ENCODE peak calls at places on chromosomes 5 and 9, in four cellular contexts. One of them, this sample, is unnamed.

GRCh38 chr5:152631217-152631616 is 226.1 kb upstream of the NMUR2 start:
- DNase-seq in HCT116: no peak
- DNase-seq in HepG2: no peak
- DNase-seq in SK-N-SH: no peak
- DNase-seq in this sample: no peak

GRCh38 chr9:128115187-128116103 is 12.1 kb downstream of the PTGES2 start:
- DNase-seq in HCT116: no peak
- DNase-seq in HepG2: peak
- DNase-seq in SK-N-SH: no peak
- DNase-seq in this sample: no peak

GRCh38 chr5:52690236-52690685 is 97.5 kb upstream of the ITGA1 start:
- DNase-seq in HCT116: no peak
- DNase-seq in HepG2: no peak
- DNase-seq in SK-N-SH: no peak
- DNase-seq in this sample: no peak

GRCh38 chr9:2281803-2282185 is 266.6 kb downstream of the SMARCA2 start:
- DNase-seq in HCT116: no peak
- DNase-seq in HepG2: no peak
- DNase-seq in SK-N-SH: no peak
- DNase-seq in this sample: no peak

GRCh38 chr5:106459541-106459940 is 1211.2 kb downstream of the EFNA5 start:
- DNase-seq in HCT116: no peak
- DNase-seq in HepG2: no peak
- DNase-seq in SK-N-SH: no peak
- DNase-seq in this sample: no peak

GRCh38 chr9:124274738-124275137 is 17.0 kb downstream of the NEK6 start:
- DNase-seq in HCT116: no peak
- DNase-seq in HepG2: no peak
- DNase-seq in SK-N-SH: no peak
- DNase-seq in this sample: no peak

GRCh38 chr5:16550316-16550952 is 66.4 kb downstream of the RETREG1 start:
- DNase-seq in HCT116: peak
- DNase-seq in HepG2: peak
- DNase-seq in SK-N-SH: peak
- DNase-seq in this sample: peak

GRCh38 chr9:100020121-100020780 is 78.5 kb downstream of the ERP44 start:
- DNase-seq in HCT116: no peak
- DNase-seq in HepG2: no peak
- DNase-seq in SK-N-SH: no peak
- DNase-seq in this sample: no peak

GRCh38 chr5:143168171-143168681 is 235.3 kb downstream of the NR3C1 start:
- DNase-seq in HCT116: no peak
- DNase-seq in HepG2: no peak
- DNase-seq in SK-N-SH: no peak
- DNase-seq in this sample: no peak

DNA sequence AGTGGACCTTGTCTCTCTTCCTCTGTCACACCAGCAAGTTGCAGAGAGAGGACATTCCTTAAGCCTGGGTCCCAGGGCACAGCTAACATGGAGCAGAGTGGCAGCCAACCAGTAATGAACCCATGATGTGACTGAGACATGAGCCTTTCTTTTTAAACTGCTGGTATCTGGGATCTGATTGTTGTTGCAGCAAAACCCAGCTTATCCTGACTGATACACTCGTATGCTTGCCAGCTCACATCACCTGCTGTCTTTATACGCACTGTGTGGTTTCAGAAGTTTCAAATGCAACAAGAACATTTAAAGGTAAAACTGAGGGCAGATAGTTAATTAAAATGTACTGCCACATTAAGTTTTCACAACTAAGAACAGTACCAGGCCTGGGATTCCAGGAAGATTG is 97.1 kb downstream of the HSD17B3 start:
- DNase-seq in HCT116: no peak
- DNase-seq in HepG2: no peak
- DNase-seq in SK-N-SH: no peak
- DNase-seq in this sample: no peak
- TF ChIP-seq REST in HCT116: no peak
- TF ChIP-seq REST in HepG2: no peak
- TF ChIP-seq REST in SK-N-SH: no peak
- TF ChIP-seq REST in this sample: no peak

GRCh38 chr9:137672907-137673791 is 54.3 kb downstream of the EHMT1 start:
- DNase-seq in HCT116: peak
- DNase-seq in HepG2: peak
- DNase-seq in SK-N-SH: peak
- DNase-seq in this sample: peak
- TF ChIP-seq SIN3A in HCT116: no peak
- TF ChIP-seq SIN3A in HepG2: no peak
- TF ChIP-seq SIN3A in SK-N-SH: no peak
- TF ChIP-seq SIN3A in this sample: no peak

GRCh38 chr9:110303136-110303535 is 34.5 kb downstream of the TXNDC8 start:
- DNase-seq in HCT116: no peak
- DNase-seq in HepG2: no peak
- DNase-seq in SK-N-SH: no peak
- DNase-seq in this sample: no peak
- TF ChIP-seq POLR2AphosphoS5 in HCT116: no peak
- TF ChIP-seq POLR2AphosphoS5 in HepG2: no peak
- TF ChIP-seq POLR2AphosphoS5 in SK-N-SH: no peak
- TF ChIP-seq POLR2AphosphoS5 in this sample: no peak

GRCh38 chr5:10456583-10457562 is 15.2 kb downstream of the ROPN1L start:
- DNase-seq in HCT116: no peak
- DNase-seq in HepG2: no peak
- DNase-seq in SK-N-SH: no peak
- DNase-seq in this sample: no peak
- TF ChIP-seq REST in HCT116: no peak
- TF ChIP-seq REST in HepG2: no peak
- TF ChIP-seq REST in SK-N-SH: no peak
- TF ChIP-seq REST in this sample: no peak

GRCh38 chr5:160211352-160211751 is 18.0 kb upstream of the FABP6 start:
- DNase-seq in HCT116: no peak
- DNase-seq in HepG2: no peak
- DNase-seq in SK-N-SH: no peak
- DNase-seq in this sample: no peak
- TF ChIP-seq SIN3A in HCT116: no peak
- TF ChIP-seq SIN3A in HepG2: no peak
- TF ChIP-seq SIN3A in SK-N-SH: no peak
- TF ChIP-seq SIN3A in this sample: no peak

DNA sequence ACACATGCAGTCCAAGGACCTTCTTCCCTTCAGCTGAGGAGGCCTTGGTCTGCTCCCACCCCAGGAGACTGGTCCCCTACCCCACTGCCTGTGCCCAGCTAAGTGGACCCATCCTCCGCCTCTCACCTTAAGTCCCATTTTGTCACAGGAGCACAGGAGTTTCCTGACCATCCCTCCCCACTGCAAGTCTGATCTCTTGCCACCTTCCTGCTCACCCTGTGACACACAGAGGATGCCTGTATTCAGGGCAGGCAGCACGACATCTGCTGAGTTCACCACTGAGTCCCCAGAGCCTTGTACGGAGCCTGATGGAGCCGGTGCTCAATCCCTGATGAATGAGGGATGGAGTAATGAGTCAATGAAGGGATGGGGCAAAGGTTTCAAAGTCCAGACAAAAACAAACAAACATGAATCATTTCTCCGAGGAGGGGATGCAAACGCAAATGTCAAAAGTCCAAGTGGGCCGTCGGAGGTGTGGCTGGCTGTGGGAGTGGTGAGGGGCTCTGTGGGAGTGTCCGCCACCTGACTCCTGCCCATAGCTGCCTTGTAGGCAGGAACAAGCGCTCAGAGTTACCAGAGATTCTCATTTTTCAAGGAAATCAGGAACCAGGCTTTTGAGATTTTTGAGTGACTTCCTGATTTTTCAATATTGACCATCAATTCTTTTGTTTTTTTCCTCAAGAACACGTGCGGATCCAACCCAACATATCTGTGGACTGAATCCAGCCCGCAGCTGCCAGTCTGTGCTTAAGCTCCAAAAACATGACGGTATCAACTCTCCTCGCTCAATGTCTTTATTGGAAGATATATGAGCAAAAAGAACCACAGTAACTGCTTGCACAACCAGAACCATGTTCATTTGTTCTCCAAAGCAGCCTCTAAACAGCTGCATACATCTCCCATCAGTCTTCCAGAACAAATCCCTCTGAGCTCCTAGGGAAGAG is 4.4 kb downstream of the RAPGEF1 start:
- DNase-seq in HCT116: no peak
- DNase-seq in HepG2: peak
- DNase-seq in SK-N-SH: no peak
- DNase-seq in this sample: no peak
- TF ChIP-seq POLR2AphosphoS5 in HCT116: no peak
- TF ChIP-seq POLR2AphosphoS5 in HepG2: no peak
- TF ChIP-seq POLR2AphosphoS5 in SK-N-SH: no peak
- TF ChIP-seq POLR2AphosphoS5 in this sample: no peak

GRCh38 chr5:68562308-68562707 is 346.8 kb downstream of the PIK3R1 start:
- DNase-seq in HCT116: no peak
- DNase-seq in HepG2: no peak
- DNase-seq in SK-N-SH: peak
- DNase-seq in this sample: no peak
- TF ChIP-seq REST in HCT116: no peak
- TF ChIP-seq REST in HepG2: no peak
- TF ChIP-seq REST in SK-N-SH: no peak
- TF ChIP-seq REST in this sample: no peak

GRCh38 chr5:124264499-124264898 is 481.9 kb downstream of the ZNF608 start:
- DNase-seq in HCT116: no peak
- DNase-seq in HepG2: no peak
- DNase-seq in SK-N-SH: no peak
- DNase-seq in this sample: no peak

GRCh38 chr5:124261133-124261532 is 485.3 kb downstream of the ZNF608 start:
- DNase-seq in HCT116: no peak
- DNase-seq in HepG2: no peak
- DNase-seq in SK-N-SH: no peak
- DNase-seq in this sample: no peak

GRCh38 chr5:124263172-124263571 is 483.3 kb downstream of the ZNF608 start:
- DNase-seq in HCT116: no peak
- DNase-seq in HepG2: no peak
- DNase-seq in SK-N-SH: no peak
- DNase-seq in this sample: no peak

GRCh38 chr5:124262443-124262842 is 484.0 kb downstream of the ZNF608 start:
- DNase-seq in HCT116: no peak
- DNase-seq in HepG2: no peak
- DNase-seq in SK-N-SH: no peak
- DNase-seq in this sample: no peak

DNA sequence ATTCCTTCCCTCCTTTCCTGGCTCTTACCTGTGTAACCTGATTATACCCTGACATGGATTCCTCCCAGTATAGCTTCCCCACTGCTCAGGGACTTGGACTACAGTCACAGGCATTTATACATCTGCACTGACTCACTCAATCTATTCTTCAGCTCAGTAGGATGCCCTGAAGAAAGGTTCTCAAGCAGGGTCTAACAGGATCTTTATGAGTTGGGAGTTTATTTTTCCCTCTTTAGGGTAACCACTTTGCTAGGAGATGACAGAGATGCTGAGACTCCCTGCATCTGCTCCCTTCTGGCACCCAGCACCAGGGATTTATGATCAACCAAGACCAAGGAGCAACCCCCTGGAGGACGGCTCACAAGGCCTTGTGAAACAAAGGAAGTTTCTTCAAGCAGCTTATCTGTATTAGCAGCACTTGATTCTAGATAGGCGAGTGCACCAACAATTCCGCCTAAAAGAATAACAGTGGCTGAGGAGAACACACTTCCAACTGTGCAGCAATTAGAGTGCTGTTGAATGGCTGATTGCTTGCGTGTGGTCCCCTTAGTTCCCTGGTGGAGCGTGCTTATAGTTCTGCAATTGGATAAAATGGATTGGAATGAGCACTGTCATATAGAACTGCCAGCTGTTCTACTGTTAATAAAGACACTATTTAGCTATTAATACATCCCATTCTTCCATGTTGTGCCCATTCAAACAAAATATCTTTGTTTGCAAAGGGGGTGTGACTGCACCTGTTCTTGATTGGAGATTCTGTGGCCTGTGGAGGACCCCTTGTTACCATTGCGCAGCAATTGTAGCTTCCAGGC is 482.6 kb downstream of the ZNF608 start:
- DNase-seq in HCT116: no peak
- DNase-seq in HepG2: no peak
- DNase-seq in SK-N-SH: no peak
- DNase-seq in this sample: no peak
- TF ChIP-seq SIN3A in HCT116: no peak
- TF ChIP-seq SIN3A in HepG2: no peak
- TF ChIP-seq SIN3A in SK-N-SH: no peak
- TF ChIP-seq SIN3A in this sample: no peak

GRCh38 chr5:2883771-2884170 is 132.3 kb upstream of the IRX2 start:
- DNase-seq in HCT116: no peak
- DNase-seq in HepG2: no peak
- DNase-seq in SK-N-SH: no peak
- DNase-seq in this sample: no peak

GRCh38 chr5:2876183-2876582 is 124.7 kb upstream of the IRX2 start:
- DNase-seq in HCT116: no peak
- DNase-seq in HepG2: no peak
- DNase-seq in SK-N-SH: no peak
- DNase-seq in this sample: no peak

GRCh38 chr5:2874099-2874498 is 122.6 kb upstream of the IRX2 start:
- DNase-seq in HCT116: no peak
- DNase-seq in HepG2: no peak
- DNase-seq in SK-N-SH: no peak
- DNase-seq in this sample: no peak

GRCh38 chr5:2877520-2877919 is 126.0 kb upstream of the IRX2 start:
- DNase-seq in HCT116: no peak
- DNase-seq in HepG2: no peak
- DNase-seq in SK-N-SH: no peak
- DNase-seq in this sample: no peak

GRCh38 chr5:2879701-2880100 is 128.2 kb upstream of the IRX2 start:
- DNase-seq in HCT116: no peak
- DNase-seq in HepG2: no peak
- DNase-seq in SK-N-SH: no peak
- DNase-seq in this sample: no peak
- TF ChIP-seq POLR2AphosphoS5 in HCT116: no peak
- TF ChIP-seq POLR2AphosphoS5 in HepG2: no peak
- TF ChIP-seq POLR2AphosphoS5 in SK-N-SH: no peak
- TF ChIP-seq POLR2AphosphoS5 in this sample: no peak

DNA sequence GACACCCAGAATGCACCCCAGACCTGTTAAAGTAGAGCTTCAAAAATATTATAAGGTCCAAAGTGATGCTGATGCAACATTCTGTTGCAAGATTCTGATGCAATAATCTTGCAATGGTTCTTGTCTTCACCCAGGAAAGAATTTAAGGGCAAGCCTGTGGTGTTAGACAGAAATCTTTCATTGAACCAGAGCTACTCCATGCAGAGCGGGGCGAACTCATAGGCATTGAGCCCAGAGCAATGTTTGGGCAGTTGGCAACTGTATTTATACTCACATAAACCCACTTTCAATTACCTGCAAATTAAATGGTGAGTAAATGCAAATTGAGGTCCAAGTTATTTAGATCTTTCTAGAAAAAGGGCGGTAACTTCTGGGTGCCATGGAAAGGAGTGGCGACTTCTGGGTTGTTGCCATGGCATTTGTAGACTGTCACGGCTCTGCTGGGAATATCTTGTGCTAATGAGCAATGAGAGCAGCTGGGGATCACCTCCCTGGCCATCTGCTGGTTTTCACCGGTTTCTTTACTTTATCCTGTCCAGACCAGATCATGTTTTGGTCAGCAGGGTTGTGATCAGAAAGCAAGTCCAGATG is 163.4 kb downstream of the ICE1 start:
- DNase-seq in HCT116: no peak
- DNase-seq in HepG2: no peak
- DNase-seq in SK-N-SH: no peak
- DNase-seq in this sample: no peak
- TF ChIP-seq REST in HCT116: no peak
- TF ChIP-seq REST in HepG2: no peak
- TF ChIP-seq REST in SK-N-SH: no peak
- TF ChIP-seq REST in this sample: no peak